ENCODE peak calls at places on chromosomes 16 and 17, in five cellular contexts. L is A549, A is HepG2, D is GM12878, E is endothelial cell of umbilical vein. Y is an unnamed sample.

GRCh38 chr16:84489141-84489540 is 15.3 kb downstream of the MEAK7 start:
- DNase-seq in A (no peak), D (no peak), L (no peak), E (no peak), Y (no peak)

GRCh38 chr17:79952915-79953314 is 82.8 kb downstream of the TBC1D16 start:
- DNase-seq in D (no peak), L (no peak), E (no peak), A (peak), Y (no peak)

GRCh38 chr16:66270333-66270927 is 96.1 kb upstream of the CDH5 start:
- DNase-seq in L (peak), D (no peak), E (peak), A (peak), Y (peak)

GRCh38 chr17:82384730-82385429 is 13.3 kb downstream of the UTS2R start:
- DNase-seq in E (no peak), L (peak), D (no peak), A (peak), Y (no peak)

GRCh38 chr16:53282975-53283946 is 151.0 kb upstream of the RBL2 start:
- DNase-seq in L (peak), A (peak), D (peak), E (peak), Y (peak)

GRCh38 chr17:73341350-73342056 is 29.7 kb upstream of the CDC42EP4 start:
- DNase-seq in D (no peak), L (no peak), E (no peak), A (no peak), Y (no peak)

GRCh38 chr17:29133146-29133713 is 47.0 kb downstream of the MYO18A start:
- DNase-seq in L (peak), D (no peak), E (no peak), A (no peak), Y (peak)

GRCh38 chr17:14672830-14673229 is 371.9 kb downstream of the HS3ST3B1 start:
- DNase-seq in D (no peak), E (no peak), L (no peak), A (peak), Y (peak)

GRCh38 chr17:68320943-68321557 is 29.8 kb downstream of the ARSG start:
- DNase-seq in A (no peak), D (no peak), L (no peak), E (no peak), Y (no peak)

GRCh38 chr17:81711814-81712467 is at the start of gene SLC25A10:
- DNase-seq in L (peak), D (no peak), E (peak), A (peak), Y (peak)

GRCh38 chr17:17416400-17417360 is 60.1 kb upstream of the MED9 start:
- DNase-seq in L (peak), E (peak), A (peak), D (no peak), Y (peak)

GRCh38 chr17:50684612-50685333 is 22.9 kb downstream of the ANKRD40 start:
- DNase-seq in A (peak), L (peak), E (no peak), D (no peak), Y (no peak)

GRCh38 chr17:40177275-40177874 is at the start of gene RAPGEFL1:
- DNase-seq in A (no peak), D (peak), E (peak), L (no peak), Y (no peak)

GRCh38 chr17:55402374-55402773 is 19.3 kb downstream of the MMD start:
- DNase-seq in L (no peak), D (no peak), E (no peak), A (no peak), Y (no peak)

GRCh38 chr16:85465328-85466307 is 147.5 kb upstream of the GSE1 start:
- DNase-seq in E (no peak), D (no peak), L (no peak), A (peak), Y (no peak)

GRCh38 chr17:38717139-38717745 is 12.2 kb downstream of the MLLT6 start:
- DNase-seq in A (no peak), E (no peak), L (no peak), D (no peak), Y (no peak)

DNA sequence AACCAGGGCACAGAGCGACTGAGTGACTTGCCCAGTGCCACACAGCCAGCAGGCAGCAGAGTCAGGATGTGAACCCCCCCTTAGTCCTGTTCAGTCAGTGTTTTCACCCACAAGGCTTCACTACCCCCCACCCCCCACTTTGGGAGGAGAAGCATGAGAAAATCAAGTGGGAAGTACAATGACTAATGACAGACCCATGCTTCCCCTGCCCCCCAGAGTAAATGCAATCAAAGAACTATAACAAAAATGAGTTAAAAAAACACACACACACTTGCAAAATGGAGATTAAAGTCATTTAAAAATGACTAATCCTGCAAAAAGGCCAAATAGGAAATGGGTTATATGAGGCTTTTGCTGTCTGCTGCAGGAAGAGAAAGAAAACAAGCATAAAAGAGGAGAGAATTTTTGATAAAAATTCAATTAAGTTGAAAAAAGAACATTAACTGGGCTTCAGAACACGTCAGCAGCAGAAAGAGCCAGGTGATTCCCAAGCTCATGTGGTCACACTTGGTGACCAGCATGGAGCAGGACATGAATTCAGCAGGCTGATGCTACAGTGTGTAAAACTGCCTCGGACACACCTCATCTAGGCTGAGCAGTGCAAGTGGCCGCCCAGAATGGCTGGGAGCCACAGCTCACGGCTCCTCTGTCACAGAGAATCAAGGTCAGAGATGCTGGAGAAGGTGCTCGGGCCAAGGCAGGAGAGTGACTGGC is 212.3 kb downstream of the ZNF423 start:
- DNase-seq in E (peak), D (no peak), A (no peak), L (no peak), Y (no peak)
- TF ChIP-seq MYC in E (no peak), D (no peak), A (no peak), L (no peak), Y (no peak)

DNA sequence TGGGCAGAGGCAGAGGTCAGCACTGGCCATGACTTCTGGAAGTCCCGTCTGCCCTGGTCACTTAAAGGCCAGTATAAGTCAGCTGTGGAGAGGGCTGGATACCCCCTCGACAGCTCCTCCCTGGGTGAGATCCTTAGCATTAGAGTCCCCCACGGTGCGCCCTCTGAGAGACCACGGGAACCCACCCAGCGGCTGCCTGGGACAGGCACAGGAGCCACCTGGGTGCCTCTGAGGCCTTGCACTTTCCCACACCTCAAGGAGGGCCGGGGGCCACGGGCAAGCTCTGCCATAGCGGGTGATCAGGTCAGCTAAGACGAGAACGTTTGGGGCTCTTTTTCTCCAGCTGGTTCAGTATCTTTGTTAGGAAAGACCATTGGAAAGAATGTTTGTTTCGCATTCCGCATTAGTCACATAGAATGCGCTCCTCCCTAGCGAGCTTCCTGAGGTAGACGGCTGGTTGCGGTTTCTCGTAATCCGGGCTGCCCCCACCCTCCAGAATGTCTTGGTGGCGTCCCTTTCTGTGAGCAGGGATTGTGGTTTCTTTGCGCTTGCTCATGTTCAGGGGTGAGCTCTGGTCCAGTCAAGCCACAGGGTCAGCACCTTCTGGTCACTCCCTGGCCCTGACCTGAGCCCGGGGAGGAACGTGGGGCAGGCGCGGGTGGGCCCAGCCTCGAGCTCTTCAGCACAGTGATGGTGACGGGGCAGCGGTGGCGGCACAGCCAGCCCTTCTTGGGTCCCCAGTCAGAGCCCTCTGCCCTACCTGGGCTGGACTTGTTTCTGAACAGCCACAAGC is 25.2 kb downstream of the NME3 start:
- DNase-seq in E (no peak), L (no peak), A (no peak), D (no peak), Y (no peak)
- H3K4me3 ChIP-seq in E (no peak), L (no peak), A (no peak), D (no peak), Y (no peak)

GRCh38 chr16:14499110-14499509 is 130.9 kb downstream of the PARN start:
- DNase-seq in L (no peak), E (peak), A (no peak), D (no peak), Y (no peak)
- TF ChIP-seq POLR2A in L (no peak), E (no peak), A (no peak), D (no peak), Y (no peak)

DNA sequence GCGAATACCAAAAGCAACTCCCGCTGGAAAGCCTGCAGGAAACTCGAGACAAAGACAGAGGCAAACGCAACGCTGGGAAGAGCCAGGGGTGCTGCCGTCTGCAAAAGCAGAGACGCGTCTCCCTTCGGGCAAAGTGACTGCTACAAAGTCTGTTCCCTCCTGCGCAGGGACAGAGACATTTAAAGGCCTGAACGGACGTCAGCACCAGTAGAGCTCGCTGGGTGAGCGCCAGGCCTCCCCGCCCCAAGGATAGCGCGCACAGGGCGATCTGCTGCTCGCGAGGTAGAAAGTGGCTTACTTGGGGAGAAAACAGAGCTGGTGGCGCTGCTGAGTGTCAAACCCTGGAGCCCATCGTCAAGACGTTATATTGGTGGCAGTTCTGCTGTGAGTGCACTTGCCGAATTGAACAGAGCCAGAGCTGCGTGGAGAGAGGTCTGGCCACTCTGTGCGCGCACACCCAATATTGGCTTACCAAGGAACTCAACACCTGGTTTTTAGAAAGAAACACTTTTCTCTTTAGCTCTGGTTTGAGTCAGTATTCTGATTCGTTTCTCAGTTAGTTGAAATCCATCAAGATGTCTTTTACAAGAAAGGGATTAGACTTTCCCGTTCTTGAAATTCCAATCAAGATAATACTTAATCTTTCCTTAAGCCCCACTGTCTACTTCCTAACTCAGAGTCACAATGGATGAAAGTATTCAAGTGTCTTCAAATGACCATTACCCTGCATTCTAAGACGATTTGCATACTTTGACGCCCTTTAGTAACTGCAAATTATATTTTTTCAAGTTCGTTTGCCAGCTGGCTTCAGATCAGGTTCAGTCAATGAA is 190.1 kb downstream of the USP22 start:
- DNase-seq in D (no peak), L (peak), E (no peak), A (no peak), Y (peak)
- TF ChIP-seq MYC in D (no peak), L (no peak), E (no peak), A (no peak), Y (no peak)

DNA sequence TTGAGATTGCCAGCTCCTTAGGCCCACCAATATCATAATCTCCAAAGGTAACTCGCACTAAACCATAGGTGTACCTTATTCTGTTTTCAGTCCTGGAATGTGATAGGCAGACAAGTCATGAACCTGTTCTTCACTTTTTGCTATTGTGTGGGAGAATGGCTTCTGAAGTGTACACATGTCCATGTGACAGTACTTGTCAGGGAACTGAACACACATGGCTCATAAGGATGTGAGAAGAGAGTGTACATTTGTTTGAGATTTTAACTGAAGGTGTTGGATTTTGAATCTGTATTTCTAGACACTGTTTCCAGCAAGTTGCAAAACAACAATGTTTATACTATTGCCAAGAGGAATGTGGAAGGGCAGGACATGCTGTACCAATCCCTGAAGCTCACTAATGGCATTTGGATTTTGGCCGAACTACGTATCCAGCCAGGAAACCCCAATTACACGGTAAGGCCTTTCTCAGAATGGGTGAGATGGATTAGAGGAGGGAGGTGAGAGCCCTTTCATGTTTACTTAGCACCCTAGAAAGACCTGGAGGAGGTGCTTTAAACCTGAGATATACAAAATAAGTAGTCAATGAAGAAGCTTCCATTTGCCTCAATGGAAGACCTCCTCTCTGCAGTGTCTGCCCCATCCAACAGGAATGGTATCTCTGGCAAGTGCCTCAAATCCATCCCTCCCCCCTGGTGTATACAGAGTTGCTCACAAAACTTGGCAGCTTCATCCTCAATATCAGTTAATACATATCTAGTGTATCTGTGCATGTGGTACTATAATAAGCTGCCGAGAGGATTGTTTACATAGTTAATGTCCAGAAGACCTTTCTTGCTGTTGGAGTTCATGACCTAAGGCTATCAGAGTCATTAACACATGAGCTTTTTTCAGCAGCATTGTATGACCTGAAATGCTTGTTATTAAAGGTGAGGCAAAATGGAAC is 14.3 kb upstream of the RASL10B start:
- DNase-seq in E (no peak), L (no peak), D (no peak), A (no peak), Y (no peak)
- H3K4me3 ChIP-seq in E (no peak), L (no peak), D (no peak), A (no peak), Y (no peak)

GRCh38 chr16:10942352-10943297 is at the start of gene DEXI:
- DNase-seq in D (peak), A (peak), L (peak), E (peak), Y (peak)
- TF ChIP-seq POLR2A in D (peak), A (peak), L (peak), E (no peak), Y (peak)

GRCh38 chr16:88548131-88548874 is 21.9 kb upstream of the ZC3H18 start:
- DNase-seq in D (no peak), A (no peak), E (no peak), L (no peak), Y (peak)
- TF ChIP-seq MYC in D (no peak), A (no peak), E (no peak), L (no peak), Y (no peak)

GRCh38 chr17:74971842-74972106 is 785 bp downstream of the HID1 start:
- DNase-seq in D (no peak), E (no peak), L (no peak), A (no peak), Y (no peak)

GRCh38 chr17:74972107-74972972 is at the start of gene HID1:
- DNase-seq in L (peak), D (no peak), A (peak), E (peak), Y (peak)

GRCh38 chr17:74971069-74971841 is 1.3 kb downstream of the HID1 start:
- DNase-seq in E (no peak), A (no peak), L (no peak), D (no peak), Y (no peak)

GRCh38 chr17:74970395-74970794 is 2.2 kb downstream of the HID1 start:
- DNase-seq in D (no peak), L (no peak), E (peak), A (no peak), Y (no peak)

DNA sequence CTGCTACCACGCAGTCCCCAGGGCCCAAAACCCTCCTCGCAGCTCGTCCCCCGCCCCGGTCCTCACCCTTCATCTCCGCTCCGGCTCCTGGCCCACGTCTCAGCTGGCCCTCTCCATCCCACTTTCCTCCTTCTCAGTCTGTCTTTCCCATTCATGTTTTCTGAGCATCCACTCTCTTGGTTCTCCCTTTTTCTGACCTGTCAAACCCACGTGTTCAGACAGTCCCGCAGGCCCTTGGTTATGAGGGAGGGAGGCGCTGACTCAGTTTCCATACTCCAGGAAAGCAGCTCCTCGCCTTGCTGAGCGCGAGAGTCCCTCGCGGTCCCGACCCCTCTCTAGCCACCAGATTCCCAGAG is 392 bp upstream of the HID1 start:
- DNase-seq in L (no peak), A (no peak), E (no peak), D (no peak), Y (no peak)
- H3K4me3 ChIP-seq in L (peak), A (peak), E (no peak), D (no peak), Y (no peak)

GRCh38 chr17:8914554-8914953 is 47.1 kb upstream of the PIK3R6 start:
- DNase-seq in D (no peak), L (no peak), A (no peak), E (no peak), Y (no peak)

GRCh38 chr17:8913879-8914278 is 46.4 kb upstream of the PIK3R6 start:
- DNase-seq in A (no peak), D (no peak), L (no peak), E (no peak), Y (no peak)

GRCh38 chr17:8912060-8912981 is 44.8 kb upstream of the PIK3R6 start:
- DNase-seq in E (no peak), D (no peak), A (no peak), L (no peak), Y (no peak)

GRCh38 chr17:8911205-8911604 is 43.7 kb upstream of the PIK3R6 start:
- DNase-seq in D (no peak), L (no peak), A (no peak), E (no peak), Y (no peak)

GRCh38 chr17:8913091-8913490 is 45.6 kb upstream of the PIK3R6 start:
- DNase-seq in D (no peak), E (no peak), L (no peak), A (no peak), Y (no peak)
- TF ChIP-seq POLR2A in D (no peak), E (no peak), L (no peak), A (no peak), Y (no peak)